ENCODE peak calls at places on chromosomes 3 and 15, in eight cellular contexts. I is adrenal gland, C is heart right ventricle, S is upper lobe of right lung, R is left ventricle myocardium inferior, O is thyroid gland, E is transverse colon, J is aorta. T is an unnamed sample.

GRCh38 chr3:54557538-54558419 is 370.1 kb downstream of the LRTM1 start:
- DNase-seq in C (no peak), I (no peak), E (no peak), R (no peak), O (no peak), J (no peak), S (no peak), T (no peak)

GRCh38 chr3:9793161-9793781 is 389 bp downstream of the ARPC4 start:
- DNase-seq in C (no peak), O (no peak), S (peak), J (no peak), I (peak), R (no peak), E (peak), T (no peak)

GRCh38 chr15:81254277-81255265 is 57.9 kb downstream of the IL16 start:
- DNase-seq in E (no peak), I (no peak), O (no peak), S (no peak), R (no peak), C (no peak), J (no peak), T (no peak)

GRCh38 chr15:91881551-91882297 is 28.2 kb downstream of the SLCO3A1 start:
- DNase-seq in E (no peak), S (no peak), C (no peak), I (no peak), R (no peak), O (no peak), J (no peak), T (no peak)

GRCh38 chr3:69012111-69012835 is 1.2 kb downstream of the EOGT start:
- DNase-seq in J (peak), S (peak), O (peak), C (peak), I (peak), R (peak), E (peak), T (peak)

GRCh38 chr3:179020112-179020511 is 51.5 kb downstream of the ZMAT3 start:
- DNase-seq in J (no peak), C (no peak), R (no peak), I (no peak), S (no peak), E (no peak), O (no peak), T (no peak)

GRCh38 chr3:132055872-132056271 is 21.1 kb upstream of the CPNE4 start:
- DNase-seq in I (no peak), R (no peak), O (no peak), J (no peak), S (no peak), E (no peak), C (no peak), T (no peak)

GRCh38 chr3:147408180-147409105 is 722 bp upstream of the ZIC1 start:
- DNase-seq in J (no peak), C (no peak), R (no peak), S (no peak), I (no peak), O (no peak), E (no peak), T (no peak)

GRCh38 chr3:154314152-154314551 is 10.1 kb downstream of the DHX36 start:
- DNase-seq in C (no peak), J (no peak), R (no peak), E (no peak), I (no peak), S (no peak), O (no peak), T (no peak)

GRCh38 chr3:14134291-14134690 is 9.4 kb downstream of the TMEM43 start:
- DNase-seq in C (no peak), E (no peak), O (no peak), J (no peak), I (no peak), S (no peak), R (no peak), T (no peak)

GRCh38 chr3:33392703-33393125 is 47.5 kb downstream of the UBP1 start:
- DNase-seq in O (no peak), I (no peak), C (no peak), J (peak), E (no peak), R (no peak), S (no peak), T (no peak)

GRCh38 chr15:34318277-34319079 is 19.1 kb downstream of the SLC12A6 start:
- DNase-seq in I (peak), O (peak), S (no peak), C (no peak), R (peak), E (peak), J (peak), T (peak)
- H3K4me3 ChIP-seq in I (peak), O (no peak), S (peak), C (peak), R (peak), E (peak), J (peak), T (peak)

DNA sequence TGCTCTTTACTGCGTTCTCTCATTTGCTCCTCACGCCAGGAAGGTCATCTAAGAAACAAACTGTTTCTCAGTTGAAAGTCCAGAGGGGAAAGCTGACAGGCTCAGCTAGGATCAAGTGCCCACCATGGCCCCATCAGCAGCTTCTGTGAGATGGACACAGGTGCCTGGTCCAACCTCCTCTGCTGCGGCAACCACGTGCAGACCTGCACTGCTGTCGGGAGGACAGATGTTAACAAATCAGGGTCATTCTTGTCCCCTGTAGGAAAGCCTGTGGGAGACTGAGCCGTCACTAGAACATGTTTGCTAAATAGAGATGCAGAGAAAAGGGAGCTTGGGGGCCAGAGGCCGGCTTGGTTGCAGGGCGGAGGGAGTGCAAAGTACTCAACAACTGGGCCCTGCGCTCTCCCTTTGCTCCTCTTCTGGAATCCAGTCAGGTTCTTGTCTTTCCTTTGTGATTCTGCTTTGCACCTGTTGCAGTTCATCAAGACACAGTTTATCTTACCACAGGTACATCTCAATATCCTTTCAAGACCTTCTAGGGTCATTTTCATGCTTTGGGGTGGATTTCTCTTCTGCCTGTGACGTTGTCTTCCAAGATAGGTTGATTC is 20.9 kb downstream of the GPD1L start:
- DNase-seq in R (no peak), S (no peak), E (no peak), C (no peak), O (no peak), J (no peak), I (no peak), T (no peak)
- H3K27ac ChIP-seq in R (peak), S (no peak), E (no peak), C (peak), O (no peak), J (no peak), I (no peak), T (no peak)

GRCh38 chr3:188782725-188783124 is 389.0 kb upstream of the TPRG1 start:
- DNase-seq in I (no peak), J (no peak), R (no peak), E (no peak), S (no peak), O (no peak), C (no peak), T (no peak)
- H3K4me3 ChIP-seq in I (no peak), J (no peak), R (no peak), E (no peak), S (no peak), O (no peak), C (no peak), T (no peak)

GRCh38 chr3:133461291-133461690 is 61.4 kb downstream of the BFSP2 start:
- DNase-seq in I (no peak), S (no peak), R (no peak), J (no peak), O (no peak), C (no peak), E (peak), T (no peak)
- H3K27ac ChIP-seq in I (no peak), S (no peak), R (no peak), J (no peak), O (no peak), C (no peak), E (no peak), T (no peak)

DNA sequence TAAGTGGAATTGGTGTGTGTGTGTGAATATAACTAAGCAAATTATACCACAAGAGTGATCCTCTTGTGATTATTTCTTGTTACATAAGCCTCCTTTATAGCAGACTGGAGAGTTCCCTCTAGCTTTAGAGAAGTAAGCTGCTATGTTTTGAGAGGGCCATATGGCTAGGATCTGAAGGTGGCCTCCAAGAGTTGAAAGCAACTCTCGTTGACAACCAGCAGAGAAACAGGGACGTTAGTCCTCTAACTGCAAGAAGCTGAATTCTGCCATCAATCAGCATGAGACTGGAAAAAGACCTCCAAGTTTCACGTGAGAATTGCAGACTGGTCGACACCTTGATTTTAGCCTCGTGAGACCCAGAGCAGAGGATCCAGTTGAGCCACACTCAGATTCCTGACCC is 278.5 kb upstream of the ZNF717 start:
- DNase-seq in E (no peak), J (no peak), I (no peak), O (no peak), S (no peak), R (no peak), C (no peak), T (no peak)
- H3K4me3 ChIP-seq in E (no peak), J (no peak), I (no peak), O (no peak), S (no peak), R (no peak), C (no peak), T (no peak)

DNA sequence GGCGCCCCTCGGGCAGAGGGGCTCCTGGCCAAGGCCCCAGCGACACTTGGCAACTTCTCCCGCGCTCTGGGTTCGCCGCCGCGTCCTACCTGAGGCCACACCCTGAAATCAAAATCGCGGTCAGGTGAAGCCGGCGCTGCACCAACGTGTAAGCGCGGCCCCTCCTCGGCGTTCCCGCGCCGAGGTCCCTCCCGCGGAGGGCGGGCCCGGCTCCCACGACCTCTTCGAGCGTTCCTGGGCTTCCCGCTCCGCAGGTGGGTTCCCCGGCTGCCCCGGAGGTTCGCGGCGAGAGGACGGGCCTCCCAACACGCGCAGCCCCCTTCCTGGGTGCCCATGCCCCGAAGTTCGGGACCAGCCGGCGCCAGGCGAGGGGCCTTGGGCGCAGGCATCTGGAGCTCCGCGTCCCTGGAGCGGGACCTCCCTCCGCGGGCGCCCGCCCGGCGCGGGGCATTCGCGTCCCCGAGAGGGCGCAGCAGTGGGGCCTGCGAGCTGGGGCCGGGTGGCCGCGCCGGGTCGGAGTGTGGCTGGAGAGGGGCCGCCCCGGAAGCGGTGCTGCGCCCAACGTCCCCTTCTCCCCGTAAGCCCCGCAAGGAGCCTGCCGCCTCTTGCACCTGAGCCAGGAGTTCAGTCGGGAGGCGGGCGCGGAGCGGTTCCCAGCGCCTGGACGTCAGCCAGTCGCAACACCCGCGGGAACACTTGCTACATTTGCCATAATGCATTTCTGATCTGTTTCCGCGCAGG is 13.7 kb downstream of the PAK6 start:
- DNase-seq in E (peak), C (peak), J (peak), S (peak), O (peak), I (no peak), R (peak), T (no peak)
- H3K27ac ChIP-seq in E (no peak), C (peak), J (no peak), S (peak), O (peak), I (no peak), R (peak), T (no peak)

GRCh38 chr3:126957776-126958637 is 24.9 kb upstream of the PLXNA1 start:
- DNase-seq in E (no peak), C (no peak), I (no peak), O (no peak), S (peak), R (peak), J (peak), T (no peak)

GRCh38 chr3:126956866-126957650 is 25.9 kb upstream of the PLXNA1 start:
- DNase-seq in I (no peak), E (no peak), C (no peak), S (peak), J (peak), O (no peak), R (peak), T (no peak)

GRCh38 chr3:126959144-126959920 is 23.6 kb upstream of the PLXNA1 start:
- DNase-seq in E (no peak), J (peak), S (peak), I (no peak), O (no peak), R (peak), C (no peak), T (no peak)

GRCh38 chr3:126959921-126960603 is 22.9 kb upstream of the PLXNA1 start:
- DNase-seq in S (peak), J (peak), I (no peak), C (no peak), O (no peak), R (peak), E (no peak), T (no peak)

GRCh38 chr3:126958638-126959085 is 24.3 kb upstream of the PLXNA1 start:
- DNase-seq in J (peak), S (peak), C (no peak), R (peak), I (no peak), E (no peak), O (no peak), T (no peak)
- H3K4me3 ChIP-seq in J (no peak), S (no peak), C (no peak), R (no peak), I (no peak), E (no peak), O (no peak), T (no peak)